ENCODE peak calls at places on chromosomes 12 and 14, in ten cellular contexts. K, O, N, T, U, M, Z, S, I and H are unnamed samples. For H3K4me1, the result is how much of the 10 kb centered on the place peaks cover.

GRCh38 chr12:27190761-27191160 is 53.3 kb upstream of the STK38L start:
- DNase-seq in T (no peak), S (no peak), M (no peak), I (no peak), U (no peak), K (no peak), Z (no peak), N (no peak), O (no peak), H (no peak)

GRCh38 chr14:57495409-57495808 is 1.8 kb upstream of the CCDC198 start:
- DNase-seq in T (no peak), N (no peak), O (no peak), K (no peak), I (no peak), Z (no peak), U (no peak), S (no peak), M (no peak), H (no peak)

GRCh38 chr14:84760506-84760905 is 769.4 kb upstream of the FLRT2 start:
- DNase-seq in M (no peak), N (no peak), I (no peak), S (no peak), K (no peak), U (no peak), Z (no peak), O (no peak), T (no peak), H (no peak)

GRCh38 chr12:115873416-115874082 is 403.9 kb downstream of the MED13L start:
- DNase-seq in Z (no peak), M (no peak), K (no peak), O (no peak), N (no peak), I (no peak), U (no peak), S (peak), T (no peak), H (no peak)

GRCh38 chr14:93013368-93013719 is 90.4 kb downstream of the CHGA start:
- DNase-seq in U (no peak), K (no peak), T (no peak), N (peak), S (no peak), I (no peak), Z (no peak), M (no peak), O (peak), H (peak)

GRCh38 chr12:3419538-3419937 is 71.5 kb upstream of the PRMT8 start:
- DNase-seq in O (no peak), T (no peak), Z (no peak), I (no peak), S (no peak), M (no peak), K (no peak), N (no peak), U (no peak), H (no peak)

GRCh38 chr12:86698581-86698980 is 442.4 kb upstream of the MGAT4C start:
- DNase-seq in T (no peak), I (no peak), U (no peak), S (no peak), Z (no peak), M (no peak), K (no peak), N (no peak), O (no peak), H (no peak)

GRCh38 chr12:129312048-129312447 is 458.8 kb downstream of the GLT1D1 start:
- DNase-seq in Z (no peak), U (no peak), K (no peak), O (no peak), N (no peak), S (no peak), M (no peak), I (no peak), T (no peak), H (no peak)

GRCh38 chr14:75299064-75299463 is 20.4 kb downstream of the FOS start:
- DNase-seq in S (no peak), Z (no peak), T (no peak), I (no peak), U (peak), N (peak), K (no peak), O (peak), M (no peak), H (peak)

GRCh38 chr14:98955741-98956070 is 316.3 kb downstream of the BCL11B start:
- DNase-seq in M (no peak), S (no peak), Z (no peak), I (no peak), O (no peak), U (peak), K (no peak), N (no peak), T (peak), H (no peak)

GRCh38 chr12:104715562-104716182 is 242.4 kb downstream of the SLC41A2 start:
- DNase-seq in M (no peak), I (no peak), K (no peak), N (no peak), O (no peak), Z (no peak), S (no peak), T (no peak), U (no peak), H (no peak)

GRCh38 chr12:52193991-52194390 is 2.2 kb upstream of the KRT80 start:
- DNase-seq in T (no peak), O (no peak), K (no peak), I (no peak), U (no peak), S (no peak), M (no peak), N (no peak), Z (no peak), H (no peak)

GRCh38 chr12:42802688-42803279 is 213.2 kb upstream of the PRICKLE1 start:
- DNase-seq in M (no peak), Z (no peak), N (no peak), S (no peak), I (no peak), U (no peak), T (no peak), K (no peak), O (no peak), H (no peak)

GRCh38 chr14:72812292-72812851 is 81.5 kb downstream of the DPF3 start:
- DNase-seq in I (no peak), N (peak), U (peak), T (no peak), O (peak), S (no peak), M (no peak), K (no peak), Z (peak), H (no peak)

GRCh38 chr12:7130791-7131501 is 775 bp downstream of the CLSTN3 start:
- DNase-seq in Z (peak), T (peak), M (no peak), U (no peak), S (no peak), K (no peak), I (peak), N (no peak), O (no peak), H (peak)

GRCh38 chr12:31989987-31990386 is 30.8 kb downstream of the RESF1 start:
- DNase-seq in S (no peak), I (no peak), O (no peak), K (no peak), U (no peak), N (peak), M (no peak), T (no peak), Z (no peak), H (no peak)

GRCh38 chr14:37580146-37580545 is 14.9 kb downstream of the FOXA1 start:
- DNase-seq in N (peak), O (no peak), K (no peak), Z (no peak), U (no peak), T (no peak), M (no peak), S (no peak), I (no peak), H (no peak)

GRCh38 chr14:77204457-77204796 is 22.8 kb downstream of the TMEM63C start:
- DNase-seq in K (no peak), M (no peak), T (no peak), Z (no peak), N (no peak), O (no peak), S (no peak), U (no peak), I (no peak), H (no peak)

GRCh38 chr12:32893008-32893407 is 3.6 kb downstream of the PKP2 start:
- DNase-seq in U (no peak), S (peak), N (no peak), K (no peak), T (no peak), I (no peak), O (no peak), Z (no peak), M (no peak), H (no peak)

GRCh38 chr14:105075364-105076295 is 10.4 kb upstream of the GPR132 start:
- DNase-seq in K (no peak), O (no peak), T (peak), I (no peak), Z (peak), U (peak), N (no peak), S (no peak), M (no peak), H (no peak)

GRCh38 chr12:4148418-4149056 is 125.0 kb upstream of the CCND2 start:
- DNase-seq in O (peak), N (peak), K (peak), I (no peak), Z (peak), M (peak), S (no peak), T (peak), U (peak), H (no peak)

GRCh38 chr12:28222081-28222700 is 31.9 kb downstream of the CCDC91 start:
- DNase-seq in T (no peak), S (no peak), U (no peak), N (no peak), Z (no peak), M (no peak), K (peak), I (no peak), O (no peak), H (no peak)

GRCh38 chr12:76558684-76559276 is 791 bp downstream of the OSBPL8 start:
- DNase-seq in N (peak), O (peak), Z (peak), S (peak), M (peak), K (peak), U (peak), I (peak), T (peak), H (peak)

GRCh38 chr12:49979061-49979586 is 6.4 kb downstream of the AQP6 start:
- DNase-seq in O (no peak), N (no peak), U (no peak), I (no peak), M (no peak), S (no peak), K (no peak), T (no peak), Z (no peak), H (no peak)

GRCh38 chr12:105393586-105393985 is 63.1 kb downstream of the C12orf75 start:
- DNase-seq in M (no peak), K (no peak), Z (no peak), U (no peak), I (no peak), T (no peak), O (no peak), N (no peak), S (no peak), H (no peak)

GRCh38 chr12:6307521-6307920 is 3.0 kb upstream of the PLEKHG6 start:
- DNase-seq in M (no peak), I (no peak), T (no peak), O (no peak), Z (no peak), U (peak), N (no peak), S (no peak), K (no peak), H (no peak)

GRCh38 chr12:93954160-93955112 is 193.9 kb upstream of the PLXNC1 start:
- DNase-seq in I (no peak), U (peak), T (no peak), M (no peak), N (no peak), K (no peak), S (no peak), Z (peak), O (peak), H (peak)

GRCh38 chr12:47730341-47730744 is 5.1 kb upstream of the ENDOU start:
- DNase-seq in S (no peak), U (no peak), M (no peak), T (no peak), N (peak), O (no peak), I (peak), K (no peak), Z (no peak), H (no peak)

GRCh38 chr14:102370305-102370809 is 7.6 kb downstream of the TECPR2 start:
- DNase-seq in I (no peak), T (no peak), S (no peak), U (no peak), O (no peak), N (peak), Z (no peak), M (no peak), K (no peak), H (peak)

GRCh38 chr14:104875412-104875751 is 10.3 kb downstream of the CEP170B start:
- DNase-seq in K (no peak), I (no peak), U (no peak), O (no peak), M (no peak), Z (peak), N (no peak), T (no peak), S (no peak), H (no peak)

GRCh38 chr12:29725587-29726320 is 58.0 kb downstream of the TMTC1 start:
- DNase-seq in Z (peak), U (peak), K (no peak), O (peak), N (no peak), S (no peak), I (no peak), M (no peak), T (no peak), H (peak)

GRCh38 chr12:121610239-121611149 is 15.8 kb upstream of the ORAI1 start:
- DNase-seq in Z (no peak), I (no peak), K (no peak), U (peak), T (no peak), O (no peak), S (no peak), N (no peak), M (no peak), H (peak)

GRCh38 chr12:47604474-47604873 is 101.4 kb downstream of the RPAP3 start:
- DNase-seq in I (no peak), N (peak), O (no peak), U (no peak), M (no peak), K (no peak), S (no peak), T (no peak), Z (no peak), H (no peak)

GRCh38 chr14:74946659-74947281 is 8.6 kb downstream of the PGF start:
- DNase-seq in S (no peak), I (no peak), U (peak), N (peak), Z (no peak), M (no peak), K (no peak), O (peak), T (no peak), H (no peak)

DNA sequence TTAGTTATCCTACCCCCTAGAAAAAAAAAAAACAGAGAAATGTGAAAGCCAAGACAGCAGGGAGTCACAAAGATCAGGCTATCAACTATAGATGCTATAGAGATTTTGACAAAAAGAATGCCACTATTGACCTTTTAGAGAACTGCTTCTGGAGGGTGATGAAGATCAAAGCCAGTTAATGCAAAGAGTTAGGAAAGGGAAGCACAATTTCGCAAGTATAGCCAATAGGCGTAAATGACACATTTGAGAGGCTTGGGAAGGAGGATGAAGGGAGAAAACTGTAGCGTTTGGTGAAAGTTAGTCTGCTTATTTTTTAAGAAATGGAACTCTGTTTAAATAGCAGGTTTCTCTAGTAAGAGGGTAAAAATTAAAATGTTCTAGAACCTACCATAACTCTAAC is 190.7 kb downstream of the DUSP6 start:
- DNase-seq in K (no peak), T (no peak), M (no peak), S (no peak), I (no peak), O (no peak), Z (no peak), U (no peak), N (no peak), H (no peak)
- H3K4me1 ChIP-seq in K (under half), T (under half), M (under half), S (under half), I (under half), O (under half), Z (half or more), U (under half), N (half or more), H (under half)

GRCh38 chr14:23294734-23295561 is 7.7 kb downstream of the PPP1R3E start:
- DNase-seq in S (peak), O (no peak), I (peak), U (no peak), Z (no peak), K (no peak), T (peak), M (no peak), N (no peak), H (peak)
- TF ChIP-seq CTCF in S (peak), O (peak), I (peak), U (peak), Z (peak), K (peak), T (peak), M (peak), N (peak), H (peak)

DNA sequence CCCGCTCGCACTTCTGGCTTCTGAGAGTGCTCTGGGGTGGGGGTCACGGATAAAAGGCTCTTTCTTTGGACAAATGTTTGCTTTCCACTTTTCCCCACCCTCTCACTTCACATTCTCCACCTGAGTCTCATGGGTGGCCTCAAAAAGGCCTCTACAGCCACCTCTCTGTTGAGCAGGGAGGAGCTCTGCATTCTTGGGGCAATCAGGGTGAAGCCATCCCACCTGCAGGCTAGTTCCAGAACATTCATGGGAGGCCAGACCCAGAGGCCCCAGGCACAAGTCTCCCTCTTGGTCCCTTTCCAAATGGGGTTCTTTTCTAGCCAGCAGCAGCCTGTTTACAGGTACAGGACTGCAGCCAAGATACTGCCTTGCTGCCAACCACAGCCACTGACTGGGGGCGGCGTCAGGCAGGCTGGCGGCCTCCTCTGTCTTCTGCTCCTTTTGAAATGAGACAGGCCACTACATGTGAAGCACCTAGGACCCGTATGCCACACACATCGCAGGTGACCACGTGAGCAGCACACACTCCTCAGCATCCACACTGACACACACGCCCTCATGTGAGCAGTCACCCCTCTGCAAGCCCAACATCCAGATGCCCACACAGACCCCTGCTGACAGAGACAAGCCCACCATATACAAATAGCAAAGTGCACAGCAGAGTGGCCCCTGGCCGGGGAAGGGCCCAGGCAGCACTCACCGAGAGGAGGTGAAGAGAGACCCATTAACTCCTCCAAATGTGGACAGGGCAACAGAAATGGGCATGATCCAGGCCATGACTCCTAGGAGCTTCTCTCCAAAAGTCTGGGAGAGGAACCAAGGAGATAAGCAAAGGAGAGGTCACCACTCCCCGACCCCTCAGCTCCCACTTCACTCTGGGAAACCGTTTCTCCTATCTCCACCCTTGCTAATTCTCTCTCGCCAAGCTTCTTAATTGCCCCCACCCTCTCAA is 18.4 kb upstream of the CEBPE start:
- DNase-seq in S (no peak), U (no peak), O (no peak), T (no peak), M (no peak), K (no peak), N (peak), Z (no peak), I (no peak), H (no peak)
- H3K27ac ChIP-seq in S (no peak), U (no peak), O (no peak), T (no peak), M (peak), K (no peak), N (peak), Z (peak), I (no peak), H (no peak)

GRCh38 chr14:68783408-68784297 is 9.2 kb downstream of the ZFP36L1 start:
- DNase-seq in M (no peak), O (peak), T (peak), Z (no peak), K (no peak), I (peak), U (peak), N (no peak), S (peak), H (peak)
- H3K4me1 ChIP-seq in M (under half), O (under half), T (under half), Z (half or more), K (half or more), I (half or more), U (half or more), N (half or more), S (half or more), H (half or more)

DNA sequence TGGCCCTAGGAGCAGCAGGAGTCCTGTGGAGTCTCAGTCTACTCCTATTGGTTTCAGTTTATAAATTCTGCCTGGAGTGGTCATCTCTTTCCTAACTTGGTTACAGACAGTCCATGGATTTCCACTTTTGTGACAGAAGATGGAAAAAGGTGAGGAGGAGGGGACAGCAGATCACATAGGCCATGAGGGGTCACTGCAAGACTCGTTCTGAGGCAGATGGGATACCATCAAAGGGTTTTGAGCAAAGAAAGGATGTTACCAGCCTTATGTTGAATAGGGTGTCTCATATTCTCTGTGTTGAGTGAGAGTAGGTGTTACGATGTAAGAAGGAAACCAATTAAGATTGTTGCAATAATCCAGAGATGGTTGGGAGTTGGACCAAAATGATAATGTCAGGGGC is 15.3 kb downstream of the PDE3A start:
- DNase-seq in K (no peak), M (no peak), T (no peak), Z (no peak), O (no peak), N (no peak), U (no peak), I (no peak), S (no peak), H (no peak)
- TF ChIP-seq CTCF in K (no peak), M (no peak), T (no peak), Z (no peak), O (no peak), N (no peak), U (no peak), I (no peak), S (no peak), H (no peak)